ENCODE peak calls at places on chromosomes 6 and 20, in nine cellular contexts. W is colonic mucosa, C is mesenchymal stem cell, Y is ovary, G is GM23248, M is cardiac muscle cell, N is breast epithelium, P is heart left ventricle, O is ascending aorta. V is an unnamed sample. For H3K4me1, the result is how much of the 10 kb centered on the place peaks cover.

GRCh38 chr20:38202982-38203293 is 37.9 kb upstream of the TGM2 start:
- DNase-seq in W (no peak), C (no peak), Y (no peak), G (no peak), M (no peak), N (no peak), P (no peak), O (no peak), V (no peak)

GRCh38 chr6:19399406-19399805 is 437.8 kb upstream of the ID4 start:
- DNase-seq in W (no peak), C (no peak), Y (peak), G (peak), M (no peak), N (no peak), P (peak), O (no peak), V (no peak)

GRCh38 chr6:162999575-163000285 is 272.0 kb downstream of the PACRG start:
- DNase-seq in W (no peak), C (peak), Y (no peak), G (peak), M (no peak), N (no peak), P (no peak), O (no peak), V (no peak)

GRCh38 chr20:50921055-50921454 is 10.2 kb downstream of the ADNP start:
- DNase-seq in W (no peak), C (no peak), Y (no peak), G (peak), M (no peak), N (no peak), P (no peak), O (no peak), V (no peak)

GRCh38 chr6:156809034-156809433 is 31.9 kb downstream of the ARID1B start:
- DNase-seq in W (no peak), C (peak), Y (no peak), G (peak), M (no peak), N (no peak), P (no peak), O (no peak), V (no peak)

GRCh38 chr6:80132942-80133517 is 26.6 kb downstream of the BCKDHB start:
- DNase-seq in W (peak), C (peak), Y (peak), G (peak), M (peak), N (peak), P (peak), O (no peak), V (peak)

GRCh38 chr20:51481311-51481997 is 61.1 kb downstream of the NFATC2 start:
- DNase-seq in W (no peak), C (no peak), Y (no peak), G (no peak), M (no peak), N (no peak), P (no peak), O (no peak), V (no peak)

GRCh38 chr6:71678081-71678480 is 208.3 kb upstream of the RIMS1 start:
- DNase-seq in W (no peak), C (no peak), Y (no peak), G (no peak), M (no peak), N (no peak), P (no peak), O (no peak), V (no peak)

GRCh38 chr6:11262231-11262630 is 29.8 kb upstream of the NEDD9 start:
- DNase-seq in W (no peak), C (no peak), Y (no peak), G (no peak), M (no peak), N (no peak), P (no peak), O (no peak), V (no peak)

GRCh38 chr20:9458075-9458818 is 56.1 kb upstream of the LAMP5 start:
- DNase-seq in W (peak), C (peak), Y (no peak), G (peak), M (peak), N (no peak), P (no peak), O (no peak), V (no peak)

GRCh38 chr20:24970743-24971142 is 21.7 kb downstream of the CST7 start:
- DNase-seq in W (no peak), C (no peak), Y (no peak), G (no peak), M (no peak), N (no peak), P (no peak), O (no peak), V (no peak)

GRCh38 chr6:114740547-114740946 is 397.7 kb upstream of the HS3ST5 start:
- DNase-seq in W (no peak), C (no peak), Y (no peak), G (no peak), M (no peak), N (no peak), P (peak), O (no peak), V (no peak)

GRCh38 chr6:167702241-167702827 is 124.4 kb upstream of the AFDN start:
- DNase-seq in W (no peak), C (no peak), Y (no peak), G (no peak), M (no peak), N (no peak), P (no peak), O (no peak), V (no peak)

GRCh38 chr6:151136141-151136755 is 103.5 kb upstream of the AKAP12 start:
- DNase-seq in W (no peak), C (peak), Y (no peak), G (peak), M (no peak), N (no peak), P (no peak), O (no peak), V (no peak)

GRCh38 chr6:113756290-113756665 is 100.9 kb upstream of the MARCKS start:
- DNase-seq in W (no peak), C (no peak), Y (no peak), G (no peak), M (no peak), N (no peak), P (no peak), O (no peak), V (no peak)

GRCh38 chr20:3710703-3711417 is 1.5 kb downstream of the SIGLEC1 start:
- DNase-seq in W (peak), C (peak), Y (peak), G (peak), M (peak), N (peak), P (peak), O (no peak), V (peak)

GRCh38 chr6:127023001-127023778 is 95.3 kb upstream of the RSPO3 start:
- DNase-seq in W (no peak), C (no peak), Y (no peak), G (no peak), M (no peak), N (no peak), P (no peak), O (no peak), V (no peak)

GRCh38 chr20:63186528-63187316 is 29.2 kb downstream of the YTHDF1 start:
- DNase-seq in W (peak), C (peak), Y (no peak), G (peak), M (no peak), N (no peak), P (peak), O (no peak), V (no peak)

GRCh38 chr6:42316390-42316970 is 98.8 kb upstream of the MRPS10 start:
- DNase-seq in W (peak), C (peak), Y (no peak), G (peak), M (no peak), N (no peak), P (no peak), O (no peak), V (peak)

GRCh38 chr20:33673115-33673410 is 1.2 kb downstream of the NECAB3 start:
- DNase-seq in W (no peak), C (no peak), Y (peak), G (no peak), M (no peak), N (no peak), P (no peak), O (no peak), V (no peak)
- H3K4me1 ChIP-seq in W (under half), C (half or more), Y (under half), G (under half), M (under half), N (under half), P (under half), O (under half), V (under half)

GRCh38 chr20:2132461-2132901 is 30.9 kb downstream of the STK35 start:
- DNase-seq in W (no peak), C (no peak), Y (no peak), G (peak), M (no peak), N (no peak), P (no peak), O (no peak), V (no peak)

GRCh38 chr20:2131366-2131765 is 29.7 kb downstream of the STK35 start:
- DNase-seq in W (no peak), C (peak), Y (no peak), G (peak), M (no peak), N (no peak), P (no peak), O (no peak), V (no peak)

GRCh38 chr20:2136275-2136674 is 34.6 kb downstream of the STK35 start:
- DNase-seq in W (no peak), C (no peak), Y (no peak), G (no peak), M (no peak), N (no peak), P (peak), O (no peak), V (no peak)

GRCh38 chr20:2135018-2135417 is 33.4 kb downstream of the STK35 start:
- DNase-seq in W (no peak), C (peak), Y (no peak), G (peak), M (no peak), N (no peak), P (no peak), O (no peak), V (no peak)

DNA sequence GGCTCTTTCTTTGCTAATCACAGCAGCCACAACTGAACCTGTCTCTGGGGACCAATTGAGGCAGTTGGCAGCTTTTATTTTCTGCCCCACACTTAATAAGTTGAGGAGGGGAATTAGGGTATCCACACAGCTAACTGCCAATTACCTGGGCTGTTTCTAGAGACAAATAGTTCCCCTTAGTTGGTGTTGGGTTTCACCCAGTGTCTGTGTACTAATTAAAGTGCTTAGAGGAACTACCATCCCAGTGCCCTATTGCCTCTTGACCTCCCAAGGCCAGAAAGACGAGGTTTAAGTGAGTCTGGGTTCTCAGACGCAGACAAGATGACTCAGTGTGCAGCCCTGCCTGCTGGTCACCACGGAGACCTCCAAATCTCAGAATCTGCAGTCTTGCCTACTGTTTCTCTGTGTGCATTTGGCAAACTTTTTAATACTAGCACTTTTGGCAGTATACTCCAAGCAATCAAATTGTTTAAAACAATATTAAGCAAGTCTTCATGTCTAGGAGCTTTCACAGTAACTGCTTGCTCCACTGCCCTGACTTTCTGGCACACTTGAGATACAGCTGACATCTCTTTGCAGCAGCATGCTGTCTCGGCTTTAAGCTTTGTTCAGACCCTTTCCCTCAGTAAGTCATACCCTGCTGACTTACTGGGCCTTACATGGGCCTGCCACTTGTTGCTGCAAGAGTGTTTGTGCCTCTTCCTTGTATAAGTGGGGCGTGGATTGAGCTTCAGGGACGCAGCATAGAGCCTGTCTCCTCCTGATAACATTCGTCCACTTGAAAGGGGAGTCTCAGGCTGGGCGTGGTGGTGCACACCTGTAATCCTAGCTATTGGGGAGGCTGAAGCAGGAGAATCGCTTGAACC is 31.9 kb downstream of the STK35 start:
- DNase-seq in W (no peak), C (peak), Y (no peak), G (peak), M (peak), N (no peak), P (no peak), O (no peak), V (no peak)
- H3K4me1 ChIP-seq in W (under half), C (under half), Y (under half), G (half or more), M (under half), N (under half), P (half or more), O (under half), V (under half)

GRCh38 chr20:44621325-44621724 is 30.2 kb downstream of the ADA start:
- DNase-seq in W (no peak), C (no peak), Y (no peak), G (no peak), M (no peak), N (no peak), P (peak), O (no peak), V (no peak)
- H3K4me1 ChIP-seq in W (under half), C (under half), Y (under half), G (under half), M (under half), N (under half), P (under half), O (under half), V (under half)

DNA sequence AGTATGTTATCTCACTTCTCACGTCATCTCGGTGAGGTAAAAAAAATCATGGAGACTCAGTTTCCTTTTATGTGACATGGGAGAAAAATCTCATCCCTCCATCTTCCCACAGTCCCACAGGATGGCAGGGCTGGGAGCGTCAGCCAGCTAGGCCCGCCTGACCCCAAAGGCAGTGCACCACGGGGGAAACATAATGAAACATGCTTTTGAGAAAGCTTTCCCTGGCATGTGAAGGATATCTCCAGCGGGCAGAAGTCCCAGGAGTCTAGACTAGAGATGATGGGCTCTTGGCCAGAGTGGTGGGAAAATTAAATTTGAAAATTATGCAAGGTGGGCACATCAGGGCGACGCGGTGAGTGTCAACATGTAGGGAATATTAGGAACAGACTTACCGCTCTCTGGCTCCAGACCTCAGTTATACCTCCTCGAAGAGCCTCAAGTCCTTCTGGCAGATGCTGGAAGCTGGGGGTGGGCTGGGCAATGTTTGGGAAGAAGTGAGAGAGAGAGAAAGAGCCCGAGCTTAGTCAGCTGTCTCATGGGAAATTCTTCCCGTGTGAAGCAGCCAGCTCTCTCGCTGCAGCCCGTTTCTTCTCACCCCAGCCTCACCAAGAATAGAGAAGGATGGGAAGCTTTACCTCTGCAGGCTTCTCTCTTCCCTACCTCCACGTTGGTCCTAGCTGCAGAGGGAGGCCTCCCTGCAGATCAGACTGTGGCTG is 52.3 kb downstream of the MOCS1 start:
- DNase-seq in W (no peak), C (peak), Y (no peak), G (peak), M (no peak), N (no peak), P (peak), O (no peak), V (no peak)
- H3K4me1 ChIP-seq in W (under half), C (half or more), Y (under half), G (under half), M (under half), N (under half), P (under half), O (under half), V (under half)

GRCh38 chr6:108875161-108875555 is 26.9 kb downstream of the ARMC2 start:
- DNase-seq in W (no peak), C (no peak), Y (no peak), G (no peak), M (no peak), N (no peak), P (no peak), O (no peak), V (no peak)
- H3K4me1 ChIP-seq in W (under half), C (under half), Y (under half), G (under half), M (under half), N (under half), P (half or more), O (under half), V (under half)

GRCh38 chr6:88168362-88168761 is 2.2 kb upstream of the CNR1 start:
- DNase-seq in W (no peak), C (no peak), Y (no peak), G (no peak), M (no peak), N (no peak), P (no peak), O (no peak), V (no peak)

GRCh38 chr6:88166901-88167624 is 916 bp upstream of the CNR1 start:
- DNase-seq in W (no peak), C (no peak), Y (no peak), G (no peak), M (peak), N (no peak), P (peak), O (no peak), V (peak)

GRCh38 chr6:88165877-88166492 is at the start of gene CNR1:
- DNase-seq in W (peak), C (peak), Y (peak), G (peak), M (peak), N (no peak), P (peak), O (no peak), V (peak)

GRCh38 chr6:88166493-88166900 is 350 bp upstream of the CNR1 start:
- DNase-seq in W (peak), C (no peak), Y (no peak), G (no peak), M (peak), N (no peak), P (no peak), O (no peak), V (peak)

DNA sequence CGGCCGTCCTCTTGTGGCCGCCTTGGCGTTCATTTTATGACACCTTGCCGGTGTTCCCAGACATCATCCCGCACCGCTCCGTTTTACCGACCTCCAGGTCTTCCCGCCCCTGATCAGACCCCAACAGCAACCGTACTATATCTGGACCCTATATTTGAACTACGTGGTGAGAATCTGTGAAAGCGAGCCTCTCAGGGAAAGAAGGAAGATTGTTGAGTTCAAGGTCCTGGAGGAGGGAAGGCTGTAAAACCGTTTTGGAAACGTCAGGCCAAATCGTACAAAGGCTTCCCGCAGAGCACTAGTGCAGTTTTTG is 1.4 kb upstream of the CNR1 start:
- DNase-seq in W (no peak), C (no peak), Y (no peak), G (no peak), M (no peak), N (no peak), P (no peak), O (no peak), V (no peak)
- H3K4me1 ChIP-seq in W (under half), C (under half), Y (under half), G (under half), M (under half), N (under half), P (under half), O (under half), V (under half)

V was measured in Peyer's patch.